ENCODE peak calls at places on chromosomes 13 and 19, in five cellular contexts. I is fibroblast of lung, E is AG04450, Z is lower lobe of right lung, Y is fibroblast of the aortic adventitia. N is an unnamed sample.

GRCh38 chr13:30334663-30335386 is 27.5 kb upstream of the KATNAL1 start:
- DNase-seq in E (no peak), I (no peak), Y (peak), Z (no peak), N (no peak)

GRCh38 chr13:111534646-111535461 is 214.4 kb downstream of the TEX29 start:
- DNase-seq in Y (no peak), I (no peak), Z (no peak), E (no peak), N (no peak)

GRCh38 chr13:45367358-45367757 is 26.4 kb upstream of the TPT1 start:
- DNase-seq in Y (peak), E (peak), Z (peak), I (peak), N (peak)

GRCh38 chr13:48493076-48493765 is 39.7 kb downstream of the RCBTB2 start:
- DNase-seq in E (no peak), I (no peak), Y (no peak), Z (no peak), N (peak)

GRCh38 chr13:112990783-112991182 is 21.8 kb downstream of the MCF2L start:
- DNase-seq in I (no peak), Z (no peak), Y (no peak), E (no peak), N (no peak)

GRCh38 chr19:50500060-50500752 is 10.8 kb downstream of the JOSD2 start:
- DNase-seq in E (no peak), I (no peak), Y (no peak), Z (peak), N (no peak)

GRCh38 chr13:28470286-28470685 is 24.6 kb downstream of the FLT1 start:
- DNase-seq in I (no peak), E (no peak), Z (no peak), Y (peak), N (peak)

GRCh38 chr13:79393564-79394249 is 12.3 kb downstream of the RBM26 start:
- DNase-seq in E (no peak), Y (no peak), I (no peak), Z (peak), N (no peak)

GRCh38 chr13:44371421-44371820 is 2.2 kb upstream of the SERP2 start:
- DNase-seq in E (no peak), Y (no peak), I (no peak), Z (no peak), N (no peak)

GRCh38 chr13:53005631-53006030 is 23.0 kb upstream of the OLFM4 start:
- DNase-seq in Z (no peak), Y (no peak), I (no peak), E (no peak), N (no peak)

GRCh38 chr19:5484398-5485285 is 29.4 kb downstream of the ZNRF4 start:
- DNase-seq in Y (no peak), E (peak), Z (no peak), I (peak), N (no peak)

GRCh38 chr13:76764429-76764828 is 121.8 kb downstream of the KCTD12 start:
- DNase-seq in I (peak), E (no peak), Y (peak), Z (peak), N (no peak)

GRCh38 chr13:44141213-44141724 is 232.4 kb upstream of the SERP2 start:
- DNase-seq in E (no peak), Z (peak), I (no peak), Y (peak), N (peak)

GRCh38 chr13:91623151-91623550 is 224.7 kb downstream of the GPC5 start:
- DNase-seq in Z (no peak), E (no peak), Y (no peak), I (no peak), N (no peak)

GRCh38 chr19:30492581-30492980 is 120.4 kb downstream of the ZNF536 start:
- DNase-seq in I (no peak), E (no peak), Y (no peak), Z (no peak), N (no peak)

GRCh38 chr19:49419173-49419572 is 4.1 kb downstream of the PTH2 start:
- DNase-seq in I (no peak), Z (no peak), Y (no peak), E (no peak), N (no peak)

GRCh38 chr19:33063356-33064116 is 1.2 kb downstream of the RHPN2 start:
- DNase-seq in E (no peak), I (peak), Z (peak), Y (peak), N (peak)

GRCh38 chr13:102033719-102034446 is 368.0 kb downstream of the FGF14 start:
- DNase-seq in Y (no peak), Z (no peak), E (no peak), I (no peak), N (no peak)

GRCh38 chr13:84917252-84917878 is 881.9 kb downstream of the SLITRK6 start:
- DNase-seq in Y (peak), Z (no peak), E (no peak), I (peak), N (peak)

GRCh38 chr13:37277435-37278144 is 172.1 kb upstream of the CSNK1A1L start:
- DNase-seq in E (peak), I (no peak), Z (no peak), Y (peak), N (peak)

GRCh38 chr13:109136873-109137272 is 507.5 kb downstream of the MYO16 start:
- DNase-seq in E (no peak), Y (no peak), I (no peak), Z (no peak), N (no peak)

GRCh38 chr13:112635323-112635722 is 47.4 kb upstream of the TUBGCP3 start:
- DNase-seq in Z (peak), Y (no peak), E (no peak), I (no peak), N (no peak)

GRCh38 chr19:50909240-50910070 is 1.7 kb downstream of the KLK4 start:
- DNase-seq in Z (peak), E (no peak), Y (no peak), I (no peak), N (no peak)

GRCh38 chr19:38194061-38194701 is 29.8 kb downstream of the DPF1 start:
- DNase-seq in Y (no peak), E (no peak), I (no peak), Z (no peak), N (no peak)

GRCh38 chr19:12872941-12873890 is 8.0 kb downstream of the DNASE2 start:
- DNase-seq in Z (peak), E (no peak), Y (peak), I (peak), N (peak)

GRCh38 chr13:33606692-33607091 is 211.3 kb upstream of the RFC3 start:
- DNase-seq in Y (no peak), Z (no peak), E (no peak), I (peak), N (no peak)

GRCh38 chr19:45641274-45642105 is 2.3 kb upstream of the EML2 start:
- DNase-seq in Y (peak), E (no peak), I (peak), Z (peak), N (peak)

GRCh38 chr19:51921949-51922348 is 5.3 kb upstream of the ZNF613 start:
- DNase-seq in I (no peak), Z (no peak), E (no peak), Y (no peak), N (no peak)

GRCh38 chr13:81800433-81800832 is 1459.5 kb upstream of the SPRY2 start:
- DNase-seq in E (no peak), Y (no peak), I (no peak), Z (no peak), N (no peak)

GRCh38 chr19:6639439-6639838 is 30.5 kb downstream of the TNFSF14 start:
- DNase-seq in E (no peak), Y (no peak), Z (no peak), I (no peak), N (no peak)

GRCh38 chr19:33400856-33401682 is 27.6 kb downstream of the CEBPG start:
- DNase-seq in E (no peak), I (no peak), Y (no peak), Z (peak), N (no peak)

GRCh38 chr19:5143471-5144411 is 174.8 kb downstream of the KDM4B start:
- DNase-seq in Y (no peak), I (no peak), E (no peak), Z (peak), N (no peak)

GRCh38 chr13:59492030-59492636 is 671.6 kb downstream of the DIAPH3 start:
- DNase-seq in Y (no peak), Z (no peak), E (no peak), I (no peak), N (peak)

GRCh38 chr19:13002389-13002898 is 7.2 kb downstream of the NFIX start:
- DNase-seq in Y (no peak), Z (no peak), I (no peak), E (no peak), N (no peak)

GRCh38 chr13:100588350-100589177 is at the start of gene GGACT:
- DNase-seq in E (no peak), I (peak), Y (peak), Z (peak), N (peak)

GRCh38 chr13:26062853-26063444 is 11.1 kb upstream of the SHISA2 start:
- DNase-seq in E (no peak), Y (peak), Z (no peak), I (peak), N (peak)

GRCh38 chr19:52453324-52454094 is at the start of gene ZNF578:
- DNase-seq in I (peak), Y (peak), E (peak), Z (peak), N (peak)

GRCh38 chr19:41373993-41374392 is 2.3 kb upstream of the TMEM91 start:
- DNase-seq in Y (peak), Z (peak), E (peak), I (peak), N (peak)

GRCh38 chr19:18637644-18638630 is 1.1 kb downstream of the KLHL26 start:
- DNase-seq in Z (no peak), I (no peak), E (no peak), Y (no peak), N (no peak)

GRCh38 chr19:40806385-40807146 is 7.6 kb downstream of the EGLN2 start:
- DNase-seq in I (peak), E (peak), Y (peak), Z (peak), N (peak)

GRCh38 chr13:66099825-66100224 is 1130.3 kb downstream of the PCDH9 start:
- DNase-seq in E (no peak), Z (no peak), Y (no peak), I (no peak), N (no peak)

GRCh38 chr13:66106246-66106645 is 1123.9 kb downstream of the PCDH9 start:
- DNase-seq in Y (no peak), Z (no peak), E (no peak), I (no peak), N (no peak)

DNA sequence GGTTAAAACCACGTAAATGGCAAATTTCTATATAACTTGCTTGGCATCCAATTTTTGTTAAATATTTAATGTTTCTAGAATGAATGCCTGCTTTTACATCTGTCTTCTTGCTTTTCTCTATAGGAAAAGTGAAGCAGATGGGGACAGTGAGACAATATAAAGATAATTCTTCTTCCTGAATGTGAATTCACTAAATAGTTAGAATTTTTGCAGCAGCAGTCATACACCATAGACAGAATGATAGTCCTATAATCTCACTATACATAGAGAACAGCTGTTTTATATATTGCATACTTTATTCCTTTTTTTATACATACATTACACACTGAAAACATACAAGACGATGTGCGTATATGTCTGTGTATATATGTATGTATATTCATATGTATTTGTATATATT is 1127.3 kb downstream of the PCDH9 start:
- DNase-seq in Z (no peak), E (no peak), I (no peak), Y (peak), N (peak)
- TF ChIP-seq CTCF in Z (no peak), E (no peak), I (no peak), Y (no peak), N (no peak)

GRCh38 chr19:58229255-58229639 is 533 bp downstream of the ZNF544 start:
- DNase-seq in I (peak), E (no peak), Y (peak), Z (no peak), N (no peak)
- H3K4me3 ChIP-seq in I (peak), E (peak), Y (peak), Z (peak), N (peak)

GRCh38 chr19:36113895-36114762 is 546 bp downstream of the POLR2I start:
- DNase-seq in I (peak), Y (peak), Z (no peak), E (no peak), N (peak)
- TF ChIP-seq CTCF in I (peak), Y (no peak), Z (no peak), E (peak), N (peak)

GRCh38 chr19:47239610-47240296 is 8.8 kb upstream of the BBC3 start:
- DNase-seq in Z (peak), Y (no peak), E (no peak), I (peak), N (peak)
- H3K4me3 ChIP-seq in Z (peak), Y (peak), E (peak), I (peak), N (peak)